ENCODE peak calls at places on chromosomes 1 and 21, in nine cellular contexts. T, H, D, J, I, Z, N, U and V are unnamed samples.

GRCh38 chr21:42781150-42781980 is 98.0 kb downstream of the WDR4 start:
- DNase-seq in T (no peak), H (peak; percentile 15), D (no peak), J (no peak), I (peak; percentile 49), Z (peak; percentile 60), N (peak; percentile 42), U (no peak), V (no peak)

GRCh38 chr1:47384083-47384482 is 32.0 kb upstream of the FOXE3 start:
- DNase-seq in T (no peak), H (no peak), D (no peak), J (no peak), I (no peak), Z (no peak), N (no peak), U (no peak), V (no peak)

GRCh38 chr1:55131801-55132200 is 83.4 kb downstream of the USP24 start:
- DNase-seq in T (no peak), H (peak; percentile 89), D (peak; percentile 48), J (no peak), I (no peak), Z (no peak), N (no peak), U (no peak), V (peak; percentile 79)

GRCh38 chr1:30977105-30977504 is 68.5 kb upstream of the SDC3 start:
- DNase-seq in T (no peak), H (peak; percentile 82), D (no peak), J (no peak), I (no peak), Z (peak; percentile 18), N (no peak), U (no peak), V (peak; percentile 38)

GRCh38 chr1:109425902-109426277 is 358 bp downstream of the PSMA5 start:
- DNase-seq in T (no peak), H (peak; percentile 82), D (peak; percentile 40), J (peak; percentile 50), I (peak; percentile 52), Z (no peak), N (no peak), U (peak; percentile 14), V (no peak)

GRCh38 chr1:169711469-169712308 is at the start of gene SELL:
- DNase-seq in T (peak; percentile 60), H (peak; percentile 66), D (peak; percentile 66), J (peak; percentile 51), I (peak; percentile 64), Z (peak; percentile 61), N (peak; percentile 58), U (peak; percentile 46), V (peak; percentile 70)

GRCh38 chr1:46131093-46131492 is 1.3 kb downstream of the PIK3R3 start:
- DNase-seq in T (no peak), H (peak; percentile 31), D (no peak), J (no peak), I (no peak), Z (no peak), N (no peak), U (no peak), V (peak; percentile 43)

GRCh38 chr1:2199042-2199810 is 4.7 kb upstream of the FAAP20 start:
- DNase-seq in T (no peak), H (no peak), D (peak; percentile 94), J (peak; percentile 70), I (peak; percentile 90), Z (no peak), N (peak; percentile 24), U (peak; percentile 57), V (peak; percentile 89)

GRCh38 chr1:68495968-68496679 is 758 bp downstream of the DEPDC1 start:
- DNase-seq in T (no peak), H (peak; percentile 21), D (peak; percentile 5), J (no peak), I (no peak), Z (peak; percentile 8), N (peak; percentile 3), U (no peak), V (no peak)

GRCh38 chr1:24875257-24875656 is 54.8 kb downstream of the RUNX3 start:
- DNase-seq in T (no peak), H (no peak), D (no peak), J (no peak), I (no peak), Z (no peak), N (no peak), U (no peak), V (no peak)

GRCh38 chr1:145777357-145778145 is 46.3 kb downstream of the RNF115 start:
- DNase-seq in T (no peak), H (no peak), D (no peak), J (no peak), I (no peak), Z (no peak), N (no peak), U (no peak), V (no peak)

GRCh38 chr1:154446292-154446691 is 41.1 kb downstream of the IL6R start:
- DNase-seq in T (no peak), H (peak; percentile 85), D (peak; percentile 93), J (no peak), I (no peak), Z (no peak), N (no peak), U (no peak), V (peak; percentile 84)

GRCh38 chr1:205766038-205766437 is 9.2 kb downstream of the RAB29 start:
- DNase-seq in T (no peak), H (peak; percentile 58), D (peak; percentile 31), J (no peak), I (no peak), Z (no peak), N (no peak), U (no peak), V (peak; percentile 18)

GRCh38 chr1:206982216-206982615 is 12.0 kb upstream of the FCAMR start:
- DNase-seq in T (no peak), H (peak; percentile 56), D (peak; percentile 59), J (peak; percentile 27), I (peak; percentile 64), Z (peak; percentile 24), N (peak; percentile 40), U (peak; percentile 10), V (peak; percentile 27)

GRCh38 chr1:203304391-203304918 is 864 bp upstream of the BTG2 start:
- DNase-seq in T (no peak), H (no peak), D (no peak), J (no peak), I (no peak), Z (no peak), N (no peak), U (no peak), V (no peak)

GRCh38 chr21:39319251-39319756 is 5.9 kb upstream of the BRWD1 start:
- DNase-seq in T (no peak), H (no peak), D (peak; percentile 50), J (no peak), I (no peak), Z (no peak), N (no peak), U (no peak), V (no peak)

GRCh38 chr1:172903581-172904220 is 147.0 kb downstream of the TNFSF18 start:
- DNase-seq in T (no peak), H (peak; percentile 88), D (no peak), J (no peak), I (no peak), Z (no peak), N (no peak), U (no peak), V (peak; percentile 66)

GRCh38 chr1:234528073-234528865 is 49.3 kb upstream of the TARBP1 start:
- DNase-seq in T (no peak), H (no peak), D (no peak), J (no peak), I (no peak), Z (no peak), N (no peak), U (no peak), V (no peak)

GRCh38 chr1:36705629-36706028 is 222.9 kb upstream of the CSF3R start:
- DNase-seq in T (no peak), H (no peak), D (no peak), J (no peak), I (no peak), Z (no peak), N (peak; percentile 78), U (no peak), V (no peak)

GRCh38 chr1:231194843-231195516 is 33.1 kb downstream of the TRIM67 start:
- DNase-seq in T (no peak), H (peak; percentile 88), D (no peak), J (no peak), I (peak; percentile 25), Z (no peak), N (no peak), U (no peak), V (no peak)

GRCh38 chr1:5830771-5831599 is 161.2 kb downstream of the NPHP4 start:
- DNase-seq in T (no peak), H (no peak), D (no peak), J (no peak), I (peak; percentile 41), Z (peak; percentile 31), N (peak; percentile 31), U (no peak), V (no peak)

GRCh38 chr1:194069168-194069830 is 882.9 kb upstream of the B3GALT2 start:
- DNase-seq in T (peak; percentile 35), H (peak; percentile 83), D (no peak), J (no peak), I (no peak), Z (no peak), N (no peak), U (no peak), V (no peak)

GRCh38 chr1:77193951-77194350 is 25.3 kb downstream of the PIGK start:
- DNase-seq in T (no peak), H (peak; percentile 50), D (no peak), J (no peak), I (no peak), Z (no peak), N (no peak), U (no peak), V (no peak)

GRCh38 chr1:43247256-43247921 is 22.4 kb upstream of the TMEM125 start:
- DNase-seq in T (no peak), H (no peak), D (no peak), J (no peak), I (no peak), Z (no peak), N (no peak), U (no peak), V (no peak)

GRCh38 chr1:61980561-61980960 is 214.1 kb upstream of the L1TD1 start:
- DNase-seq in T (no peak), H (no peak), D (no peak), J (no peak), I (no peak), Z (no peak), N (no peak), U (no peak), V (peak; percentile 69)

GRCh38 chr1:103107696-103108524 is at the start of gene COL11A1:
- DNase-seq in T (no peak), H (no peak), D (no peak), J (no peak), I (no peak), Z (no peak), N (no peak), U (no peak), V (peak; percentile 47)

GRCh38 chr1:202994756-202995155 is 12.4 kb upstream of the TMEM183A start:
- DNase-seq in T (no peak), H (peak; percentile 27), D (no peak), J (no peak), I (no peak), Z (no peak), N (no peak), U (no peak), V (no peak)

GRCh38 chr1:205344010-205344808 is 12.5 kb downstream of the KLHDC8A start:
- DNase-seq in T (no peak), H (no peak), D (no peak), J (peak; percentile 31), I (peak; percentile 45), Z (peak; percentile 31), N (peak; percentile 31), U (no peak), V (no peak)

GRCh38 chr1:66160719-66161118 is 368.0 kb downstream of the PDE4B start:
- DNase-seq in T (no peak), H (no peak), D (no peak), J (no peak), I (no peak), Z (peak; percentile 24), N (no peak), U (no peak), V (no peak)

GRCh38 chr1:100955322-100955721 is 59.4 kb downstream of the SLC30A7 start:
- DNase-seq in T (no peak), H (peak; percentile 90), D (peak; percentile 55), J (no peak), I (no peak), Z (no peak), N (no peak), U (no peak), V (peak; percentile 85)

GRCh38 chr1:54417123-54417522 is 10.9 kb upstream of the SSBP3 start:
- DNase-seq in T (no peak), H (no peak), D (no peak), J (no peak), I (no peak), Z (no peak), N (no peak), U (no peak), V (no peak)